ENCODE peak calls at places on chromosomes 6 and 20, in six cellular contexts. O is ecto neural progenitor cell, P is anterior cingulate cortex, F is OCI-LY7, D is EL, Y is mammary epithelial cell. X is an unnamed sample.

GRCh38 chr20:1696521-1697209 is 39.1 kb upstream of the SIRPG start:
- DNase-seq in F (no peak), P (no peak), D (no peak), Y (no peak), O (no peak), X (no peak)

GRCh38 chr20:35008411-35009342 is 53.0 kb downstream of the MYH7B start:
- DNase-seq in P (no peak), D (no peak), Y (no peak), O (no peak), F (no peak), X (no peak)

GRCh38 chr6:11432713-11433450 is 104.7 kb upstream of the TMEM170B start:
- DNase-seq in P (no peak), O (no peak), F (no peak), D (peak), Y (peak), X (no peak)

GRCh38 chr6:158978752-158979151 is 21.2 kb downstream of the RSPH3 start:
- DNase-seq in D (peak), Y (peak), P (no peak), O (no peak), F (no peak), X (no peak)

GRCh38 chr6:111210074-111210729 is 122.9 kb downstream of the SLC16A10 start:
- DNase-seq in Y (peak), D (peak), P (no peak), F (peak), O (no peak), X (no peak)

GRCh38 chr6:2749972-2750600 is 636 bp downstream of the MYLK4 start:
- DNase-seq in D (peak), F (peak), O (no peak), P (peak), Y (no peak), X (peak)

GRCh38 chr6:24930386-24930785 is 5.4 kb downstream of the RIPOR2 start:
- DNase-seq in Y (no peak), O (no peak), P (no peak), D (peak), F (no peak), X (no peak)

GRCh38 chr6:144467153-144467762 is 182.1 kb downstream of the UTRN start:
- DNase-seq in P (no peak), D (no peak), O (no peak), F (no peak), Y (peak), X (no peak)

GRCh38 chr20:54044156-54044555 is 26.2 kb downstream of the BCAS1 start:
- DNase-seq in Y (peak), P (no peak), D (peak), O (no peak), F (no peak), X (no peak)

GRCh38 chr6:1608976-1609661 is 596 bp upstream of the FOXC1 start:
- DNase-seq in F (no peak), D (peak), O (no peak), Y (peak), P (no peak), X (no peak)

GRCh38 chr6:96899019-96899418 is 1.3 kb upstream of the NDUFAF4 start:
- DNase-seq in F (peak), D (peak), P (no peak), Y (peak), O (no peak), X (no peak)

GRCh38 chr20:33249456-33249855 is 13.7 kb downstream of the BPIFA1 start:
- DNase-seq in F (no peak), Y (no peak), D (no peak), P (no peak), O (no peak), X (no peak)

GRCh38 chr6:97626586-97627441 is 343.8 kb upstream of the MMS22L start:
- DNase-seq in P (peak), Y (no peak), D (peak), F (peak), O (no peak), X (peak)

GRCh38 chr6:156282087-156282486 is 495.1 kb upstream of the ARID1B start:
- DNase-seq in Y (no peak), F (no peak), O (no peak), P (no peak), D (no peak), X (no peak)

GRCh38 chr20:49583669-49584417 is 15.9 kb upstream of the PTGIS start:
- DNase-seq in Y (peak), D (peak), P (no peak), F (no peak), O (no peak), X (no peak)

GRCh38 chr6:16669227-16669626 is 92.0 kb downstream of the ATXN1 start:
- DNase-seq in Y (peak), O (no peak), D (peak), F (no peak), P (no peak), X (no peak)

GRCh38 chr6:10373642-10374359 is 41.1 kb downstream of the TFAP2A start:
- DNase-seq in F (no peak), O (no peak), D (peak), Y (no peak), P (no peak), X (no peak)

GRCh38 chr20:62951143-62951895 is 1.2 kb upstream of the SLC17A9 start:
- DNase-seq in O (no peak), P (no peak), F (no peak), Y (no peak), D (no peak), X (no peak)

GRCh38 chr6:65468307-65468706 is 238.7 kb downstream of the EYS start:
- DNase-seq in F (no peak), Y (no peak), P (no peak), O (no peak), D (no peak), X (no peak)

GRCh38 chr20:35181731-35182130 is 9.9 kb downstream of the PROCR start:
- DNase-seq in P (no peak), Y (no peak), O (no peak), D (no peak), F (no peak), X (no peak)

GRCh38 chr6:13355043-13355945 is 27.0 kb upstream of the TBC1D7 start:
- DNase-seq in O (no peak), Y (peak), D (peak), P (no peak), F (peak), X (no peak)

GRCh38 chr20:46545077-46545826 is 5.2 kb downstream of the OCSTAMP start:
- DNase-seq in D (no peak), Y (no peak), P (no peak), O (no peak), F (no peak), X (no peak)

GRCh38 chr20:3843490-3843889 is 3.1 kb upstream of the MAVS start:
- DNase-seq in D (peak), F (no peak), P (no peak), Y (peak), O (no peak), X (no peak)

GRCh38 chr6:34465551-34466241 is at the start of gene PACSIN1:
- DNase-seq in P (peak), O (peak), F (peak), Y (no peak), D (peak), X (peak)

GRCh38 chr20:46578745-46579144 is 28.3 kb upstream of the OCSTAMP start:
- DNase-seq in P (no peak), O (no peak), F (no peak), D (no peak), Y (no peak), X (no peak)

GRCh38 chr20:23658336-23658735 is 20.6 kb upstream of the CST3 start:
- DNase-seq in D (no peak), P (no peak), O (no peak), F (no peak), Y (no peak), X (no peak)

GRCh38 chr20:63102720-63103375 is 96.1 kb upstream of the BHLHE23 start:
- DNase-seq in D (peak), P (peak), F (no peak), O (no peak), Y (no peak), X (peak)

GRCh38 chr20:7090001-7090400 is 322.5 kb downstream of the BMP2 start:
- DNase-seq in P (no peak), F (no peak), D (no peak), O (no peak), Y (peak), X (no peak)

GRCh38 chr6:32969685-32970412 is 1.5 kb downstream of the BRD2 start:
- DNase-seq in Y (peak), P (peak), O (peak), F (peak), D (peak), X (peak)

GRCh38 chr6:20954325-20954724 is 420.1 kb downstream of the CDKAL1 start:
- DNase-seq in F (no peak), P (no peak), D (no peak), O (no peak), Y (no peak), X (no peak)

GRCh38 chr6:166772518-166772917 is 145.5 kb upstream of the RPS6KA2 start:
- DNase-seq in O (peak), Y (no peak), D (no peak), P (no peak), F (no peak), X (no peak)

GRCh38 chr6:46025573-46025972 is 9.9 kb upstream of the CLIC5 start:
- DNase-seq in F (no peak), Y (no peak), P (no peak), O (no peak), D (no peak), X (no peak)

GRCh38 chr6:142867988-142868818 is 76.8 kb downstream of the HIVEP2 start:
- DNase-seq in D (no peak), P (no peak), O (no peak), F (no peak), Y (no peak), X (no peak)

GRCh38 chr6:3594196-3594595 is 137.3 kb upstream of the SLC22A23 start:
- DNase-seq in D (no peak), Y (no peak), F (no peak), P (no peak), O (no peak), X (no peak)

GRCh38 chr20:40160151-40160550 is 528.9 kb downstream of the MAFB start:
- DNase-seq in F (peak), P (no peak), O (peak), Y (peak), D (peak), X (no peak)

GRCh38 chr6:142011156-142011555 is 121.6 kb upstream of the GJE1 start:
- DNase-seq in Y (no peak), D (peak), P (no peak), F (no peak), O (no peak), X (no peak)

GRCh38 chr6:106451419-106451818 is 90.9 kb downstream of the CRYBG1 start:
- DNase-seq in Y (peak), D (no peak), O (no peak), F (no peak), P (no peak), X (no peak)

GRCh38 chr20:53454675-53455276 is 138.9 kb downstream of the ZNF217 start:
- DNase-seq in O (no peak), P (no peak), F (no peak), D (no peak), Y (no peak), X (no peak)